ENCODE peak calls at places on chromosome 7, in six cellular contexts. J is astrocyte of the spinal cord, B is NCI-H1694 treated with DMSO at 0.1 percent for 48 hours, C is T-cell, I is ACHN, H is AG09309. K is an unnamed sample.

GRCh38 chr7:3914385-3914784 is 613.3 kb downstream of the SDK1 start:
- DNase-seq in I (no peak), H (no peak), B (no peak), C (no peak), J (no peak), K (no peak)

GRCh38 chr7:120806669-120807068 is 51.3 kb downstream of the TSPAN12 start:
- DNase-seq in J (peak; percentile 25), H (no peak), C (no peak), I (peak; percentile 42), B (no peak), K (peak; percentile 71)

GRCh38 chr7:51592822-51593221 is 276.2 kb upstream of the COBL start:
- DNase-seq in J (no peak), H (no peak), C (no peak), B (no peak), I (no peak), K (no peak)

GRCh38 chr7:144908943-144909556 is 73.2 kb upstream of the TPK1 start:
- DNase-seq in H (no peak), J (no peak), C (no peak), B (no peak), I (no peak), K (no peak)

GRCh38 chr7:34747176-34747781 is 89.3 kb downstream of the NPSR1 start:
- DNase-seq in C (no peak), I (no peak), H (no peak), J (no peak), B (no peak), K (no peak)

GRCh38 chr7:41578700-41579099 is 124.2 kb downstream of the INHBA start:
- DNase-seq in H (no peak), B (no peak), I (no peak), C (no peak), J (no peak), K (no peak)

GRCh38 chr7:12756841-12757240 is 69.4 kb downstream of the ARL4A start:
- DNase-seq in B (no peak), J (no peak), I (no peak), H (no peak), C (no peak), K (no peak)

GRCh38 chr7:30815016-30815854 is 44.0 kb downstream of the MINDY4 start:
- DNase-seq in H (peak; percentile 2), C (no peak), J (no peak), B (no peak), I (no peak), K (peak; percentile 84)

GRCh38 chr7:135326636-135327280 is 93.1 kb downstream of the STRA8 start:
- DNase-seq in C (no peak), I (peak; percentile 34), H (no peak), J (peak; percentile 30), B (no peak), K (peak; percentile 17)

GRCh38 chr7:157347217-157347904 is 10.6 kb downstream of the DNAJB6 start:
- DNase-seq in C (peak; percentile 22), J (peak; percentile 89), H (peak; percentile 45), B (no peak), I (peak; percentile 90), K (peak; percentile 84)

GRCh38 chr7:158957921-158958471 is 101.6 kb downstream of the DYNC2I1 start:
- DNase-seq in H (no peak), B (no peak), J (no peak), I (no peak), C (peak; percentile 29), K (no peak)

GRCh38 chr7:150994141-150994837 is 3.5 kb downstream of the NOS3 start:
- DNase-seq in B (no peak), J (no peak), C (no peak), I (no peak), H (no peak), K (no peak)

GRCh38 chr7:155941688-155942087 is 129.4 kb upstream of the SHH start:
- DNase-seq in H (no peak), B (no peak), J (no peak), I (no peak), C (no peak), K (no peak)

GRCh38 chr7:140673063-140673769 is 471 bp downstream of the ADCK2 start:
- DNase-seq in H (no peak), I (peak; percentile 52), J (no peak), C (peak; percentile 61), B (no peak), K (no peak)

GRCh38 chr7:11457419-11457818 is 374.6 kb downstream of the THSD7A start:
- DNase-seq in J (no peak), I (no peak), B (no peak), C (no peak), H (no peak), K (peak; percentile 13)

GRCh38 chr7:107560898-107561516 is 2.7 kb downstream of the COG5 start:
- DNase-seq in C (no peak), I (no peak), J (no peak), H (no peak), B (no peak), K (no peak)

GRCh38 chr7:139950881-139951525 is 111.7 kb downstream of the PARP12 start:
- DNase-seq in B (no peak), I (no peak), C (no peak), H (no peak), J (no peak), K (no peak)

GRCh38 chr7:85733163-85733915 is 546.5 kb upstream of the SEMA3D start:
- DNase-seq in J (peak; percentile 13), C (no peak), I (peak; percentile 55), B (no peak), H (no peak), K (peak; percentile 22)

GRCh38 chr7:83119002-83119358 is 43.7 kb downstream of the PCLO start:
- DNase-seq in I (no peak), C (no peak), J (no peak), H (no peak), B (no peak), K (no peak)

GRCh38 chr7:34019431-34019830 is 114.1 kb downstream of the BMPER start:
- DNase-seq in B (no peak), C (no peak), J (no peak), H (no peak), I (no peak), K (peak; percentile 29)

GRCh38 chr7:24757799-24758275 is 573 bp upstream of the GSDME start:
- DNase-seq in H (no peak), B (no peak), C (no peak), J (peak; percentile 49), I (peak; percentile 54), K (peak; percentile 73)

GRCh38 chr7:148238926-148239325 is 351.6 kb upstream of the C7orf33 start:
- DNase-seq in I (no peak), C (no peak), H (no peak), B (no peak), J (no peak), K (peak; percentile 56)

GRCh38 chr7:27119412-27119911 is 11.1 kb downstream of the HOXA4 start:
- DNase-seq in C (no peak), H (no peak), I (no peak), J (no peak), B (no peak), K (no peak)

GRCh38 chr7:2047272-2047581 is 185.5 kb downstream of the MAD1L1 start:
- DNase-seq in B (no peak), H (no peak), I (no peak), C (no peak), J (no peak), K (no peak)

GRCh38 chr7:114931656-114932011 is 9.7 kb downstream of the MDFIC start:
- DNase-seq in J (no peak), H (no peak), B (no peak), C (peak; percentile 10), I (no peak), K (no peak)

GRCh38 chr7:97442-97841 is 94.9 kb upstream of the FAM20C start:
- DNase-seq in J (no peak), H (no peak), I (no peak), C (no peak), B (no peak), K (no peak)

GRCh38 chr7:155669717-155670505 is 25.4 kb downstream of the RBM33 start:
- DNase-seq in H (no peak), C (no peak), J (peak; percentile 67), B (peak; percentile 35), I (no peak), K (no peak)

GRCh38 chr7:44283381-44284211 is 41.8 kb downstream of the CAMK2B start:
- DNase-seq in I (no peak), H (no peak), J (no peak), C (no peak), B (no peak), K (no peak)

K was measured in amniotic epithelial cell.